ENCODE peak calls at places on chromosomes 12 and 14, in seven cellular contexts. One of them, this sample, is unnamed.

GRCh38 chr12:73902270-73902669 is 635.4 kb upstream of the ATXN7L3B start:
- DNase-seq in T follicular helper cell: no peak
- DNase-seq in activated naive CD4-positive, alpha-beta T cell treated with anti-CD3 and anti-CD28 coated beads for 36 hours: no peak
- DNase-seq in T-helper 9 cell: no peak
- DNase-seq in fibroblast of the conjunctiva: no peak
- DNase-seq in AG20443: no peak
- DNase-seq in pancreas: no peak
- DNase-seq in this sample: no peak

GRCh38 chr12:92007787-92008186 is 137.9 kb downstream of the BTG1 start:
- DNase-seq in T follicular helper cell: no peak
- DNase-seq in activated naive CD4-positive, alpha-beta T cell treated with anti-CD3 and anti-CD28 coated beads for 36 hours: no peak
- DNase-seq in T-helper 9 cell: no peak
- DNase-seq in fibroblast of the conjunctiva: no peak
- DNase-seq in AG20443: no peak
- DNase-seq in pancreas: no peak
- DNase-seq in this sample: no peak

GRCh38 chr14:91323031-91323430 is 78.5 kb upstream of the GPR68 start:
- DNase-seq in T follicular helper cell: no peak
- DNase-seq in activated naive CD4-positive, alpha-beta T cell treated with anti-CD3 and anti-CD28 coated beads for 36 hours: no peak
- DNase-seq in T-helper 9 cell: no peak
- DNase-seq in fibroblast of the conjunctiva: no peak
- DNase-seq in AG20443: no peak
- DNase-seq in pancreas: no peak
- DNase-seq in this sample: no peak

GRCh38 chr14:56760164-56760914 is 49.9 kb downstream of the OTX2 start:
- DNase-seq in T follicular helper cell: no peak
- DNase-seq in activated naive CD4-positive, alpha-beta T cell treated with anti-CD3 and anti-CD28 coated beads for 36 hours: no peak
- DNase-seq in T-helper 9 cell: no peak
- DNase-seq in fibroblast of the conjunctiva: no peak
- DNase-seq in AG20443: no peak
- DNase-seq in pancreas: no peak
- DNase-seq in this sample: no peak

GRCh38 chr12:58395470-58395869 is 454.1 kb downstream of the ATP23 start:
- DNase-seq in T follicular helper cell: no peak
- DNase-seq in activated naive CD4-positive, alpha-beta T cell treated with anti-CD3 and anti-CD28 coated beads for 36 hours: no peak
- DNase-seq in T-helper 9 cell: no peak
- DNase-seq in fibroblast of the conjunctiva: no peak
- DNase-seq in AG20443: no peak
- DNase-seq in pancreas: no peak
- DNase-seq in this sample: no peak

GRCh38 chr12:66947119-66947518 is 268.2 kb upstream of the GRIP1 start:
- DNase-seq in T follicular helper cell: no peak
- DNase-seq in activated naive CD4-positive, alpha-beta T cell treated with anti-CD3 and anti-CD28 coated beads for 36 hours: peak; percentile 5
- DNase-seq in T-helper 9 cell: no peak
- DNase-seq in fibroblast of the conjunctiva: no peak
- DNase-seq in AG20443: no peak
- DNase-seq in pancreas: no peak
- DNase-seq in this sample: no peak

GRCh38 chr12:1019283-1019682 is 28.3 kb downstream of the ERC1 start:
- DNase-seq in T follicular helper cell: no peak
- DNase-seq in activated naive CD4-positive, alpha-beta T cell treated with anti-CD3 and anti-CD28 coated beads for 36 hours: no peak
- DNase-seq in T-helper 9 cell: no peak
- DNase-seq in fibroblast of the conjunctiva: no peak
- DNase-seq in AG20443: no peak
- DNase-seq in pancreas: no peak
- DNase-seq in this sample: no peak

GRCh38 chr14:86942939-86943338 is 1050.0 kb downstream of the GALC start:
- DNase-seq in T follicular helper cell: no peak
- DNase-seq in activated naive CD4-positive, alpha-beta T cell treated with anti-CD3 and anti-CD28 coated beads for 36 hours: no peak
- DNase-seq in T-helper 9 cell: no peak
- DNase-seq in fibroblast of the conjunctiva: no peak
- DNase-seq in AG20443: no peak
- DNase-seq in pancreas: no peak
- DNase-seq in this sample: no peak

GRCh38 chr12:6369916-6370575 is 5.3 kb downstream of the SCNN1A start:
- DNase-seq in T follicular helper cell: no peak
- DNase-seq in activated naive CD4-positive, alpha-beta T cell treated with anti-CD3 and anti-CD28 coated beads for 36 hours: no peak
- DNase-seq in T-helper 9 cell: no peak
- DNase-seq in fibroblast of the conjunctiva: no peak
- DNase-seq in AG20443: peak; percentile 48
- DNase-seq in pancreas: peak; percentile 35
- DNase-seq in this sample: no peak

GRCh38 chr12:89671469-89671868 is 37.2 kb downstream of the ATP2B1 start:
- DNase-seq in T follicular helper cell: no peak
- DNase-seq in activated naive CD4-positive, alpha-beta T cell treated with anti-CD3 and anti-CD28 coated beads for 36 hours: no peak
- DNase-seq in T-helper 9 cell: no peak
- DNase-seq in fibroblast of the conjunctiva: no peak
- DNase-seq in AG20443: peak; percentile 41
- DNase-seq in pancreas: no peak
- DNase-seq in this sample: no peak

GRCh38 chr12:1297206-1297605 is 297.2 kb downstream of the FBXL14 start:
- DNase-seq in T follicular helper cell: no peak
- DNase-seq in activated naive CD4-positive, alpha-beta T cell treated with anti-CD3 and anti-CD28 coated beads for 36 hours: no peak
- DNase-seq in T-helper 9 cell: no peak
- DNase-seq in fibroblast of the conjunctiva: no peak
- DNase-seq in AG20443: peak; percentile 61
- DNase-seq in pancreas: no peak
- DNase-seq in this sample: no peak

GRCh38 chr12:57461904-57462306 is 2.3 kb downstream of the GLI1 start:
- DNase-seq in T follicular helper cell: no peak
- DNase-seq in activated naive CD4-positive, alpha-beta T cell treated with anti-CD3 and anti-CD28 coated beads for 36 hours: no peak
- DNase-seq in T-helper 9 cell: no peak
- DNase-seq in fibroblast of the conjunctiva: no peak
- DNase-seq in AG20443: no peak
- DNase-seq in pancreas: no peak
- DNase-seq in this sample: no peak